ENCODE peak calls at places on chromosomes 13 and 19, in seven cellular contexts. E is SK-N-MC, Y is GM23338, W is transverse colon, Z is endothelial cell of umbilical vein, R is upper lobe of left lung, M is HL-60. P is an unnamed sample.

GRCh38 chr19:37654118-37654517 is 1.1 kb downstream of the ZFP30 start:
- DNase-seq in Z (no peak), W (no peak), Y (no peak), M (no peak), E (no peak), R (no peak), P (peak; percentile 12)

GRCh38 chr13:26019881-26020535 is 31.8 kb downstream of the SHISA2 start:
- DNase-seq in E (no peak), R (no peak), Z (peak; percentile 88), M (no peak), Y (no peak), W (no peak), P (no peak)

GRCh38 chr19:39563408-39563807 is 23.4 kb upstream of the EID2 start:
- DNase-seq in Y (peak; percentile 9), R (no peak), W (no peak), E (no peak), M (no peak), Z (no peak), P (peak; percentile 81)

GRCh38 chr13:32881792-32882175 is 134.4 kb upstream of the KL start:
- DNase-seq in M (no peak), Z (no peak), Y (no peak), W (no peak), R (no peak), E (no peak), P (no peak)

GRCh38 chr13:97627566-97627965 is 193.6 kb downstream of the RAP2A start:
- DNase-seq in R (no peak), Y (peak; percentile 42), M (no peak), E (no peak), Z (no peak), W (no peak), P (no peak)

GRCh38 chr13:91247768-91248167 is 99.7 kb upstream of the MIR17HG start:
- DNase-seq in M (no peak), Z (peak; percentile 33), W (no peak), R (no peak), Y (peak; percentile 34), E (peak; percentile 26), P (no peak)

GRCh38 chr13:27110056-27110746 is 61.4 kb downstream of the USP12 start:
- DNase-seq in W (no peak), R (no peak), Y (no peak), E (no peak), Z (no peak), M (no peak), P (no peak)

GRCh38 chr13:23921451-23921888 is 24.2 kb upstream of the C1QTNF9B start:
- DNase-seq in Y (peak; percentile 90), W (no peak), M (peak; percentile 1), E (peak; percentile 30), R (no peak), Z (peak; percentile 65), P (no peak)

GRCh38 chr13:51663980-51664957 is 80.0 kb downstream of the WDFY2 start:
- DNase-seq in Y (no peak), W (no peak), Z (no peak), E (no peak), M (no peak), R (no peak), P (no peak)

GRCh38 chr19:10995926-10996600 is 35.2 kb downstream of the SMARCA4 start:
- DNase-seq in Z (no peak), W (no peak), M (no peak), E (no peak), Y (no peak), R (no peak), P (no peak)

GRCh38 chr19:33883869-33884519 is 87.3 kb downstream of the KCTD15 start:
- DNase-seq in W (no peak), R (no peak), M (no peak), E (peak; percentile 32), Y (peak; percentile 85), Z (peak; percentile 93), P (no peak)

GRCh38 chr19:33737704-33738103 is 59.0 kb upstream of the KCTD15 start:
- DNase-seq in R (no peak), Y (no peak), E (no peak), M (no peak), W (no peak), Z (no peak), P (no peak)

GRCh38 chr19:47210689-47211316 is 20.2 kb downstream of the BBC3 start:
- DNase-seq in Y (peak; percentile 94), W (peak; percentile 86), Z (peak; percentile 91), R (peak; percentile 77), E (peak; percentile 57), M (peak; percentile 38), P (peak; percentile 73)

GRCh38 chr13:111058796-111059506 is 56.2 kb upstream of the ARHGEF7 start:
- DNase-seq in M (no peak), Z (no peak), Y (no peak), R (no peak), E (no peak), W (no peak), P (no peak)

GRCh38 chr13:40126301-40127085 is 471.0 kb downstream of the COG6 start:
- DNase-seq in E (no peak), Z (no peak), W (no peak), R (no peak), M (no peak), Y (no peak), P (no peak)

GRCh38 chr13:71801781-71802180 is 65.2 kb downstream of the DACH1 start:
- DNase-seq in R (no peak), M (no peak), Z (no peak), Y (no peak), W (no peak), E (no peak), P (no peak)

GRCh38 chr13:82654851-82655517 is 1227.3 kb downstream of the SLITRK1 start:
- DNase-seq in E (no peak), Y (no peak), Z (no peak), M (no peak), W (peak; percentile 15), R (peak; percentile 34), P (no peak)

GRCh38 chr19:56141416-56141992 is 417 bp downstream of the ZNF444 start:
- DNase-seq in Y (peak; percentile 55), E (no peak), W (peak; percentile 29), Z (no peak), M (no peak), R (no peak), P (no peak)

GRCh38 chr13:25207291-25207690 is 35.2 kb upstream of the AMER2 start:
- DNase-seq in E (no peak), Y (no peak), W (no peak), Z (no peak), R (no peak), M (no peak), P (no peak)

DNA sequence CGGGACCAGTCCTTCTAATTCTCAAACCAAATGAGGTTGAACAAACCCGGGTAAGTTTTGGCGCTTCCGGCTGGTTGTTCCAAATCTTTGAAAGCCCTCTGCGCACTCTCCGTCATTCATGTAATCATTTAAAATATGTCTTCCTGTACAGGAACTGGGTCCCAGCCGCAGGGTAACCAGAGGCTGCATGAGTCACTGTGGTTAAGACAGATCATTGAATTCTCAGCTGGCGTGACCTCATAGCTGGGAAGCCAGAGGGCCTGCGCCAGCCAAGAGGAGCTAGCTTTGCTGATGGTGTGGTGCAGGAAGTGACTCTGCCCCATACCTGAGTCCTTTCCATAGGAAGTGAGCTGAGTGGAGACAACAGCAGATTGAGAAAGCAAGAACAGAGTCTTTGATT is 135.2 kb downstream of the TSHZ3 start:
- DNase-seq in Y (no peak), M (peak; percentile 90), Z (peak; percentile 17), E (peak; percentile 91), W (peak; percentile 69), R (peak; percentile 75), P (peak; percentile 80)
- TF ChIP-seq POLR2AphosphoS5 in Y (no peak), M (peak; percentile 86), Z (no peak), E (no peak), W (no peak), R (no peak), P (no peak)

GRCh38 chr19:50213925-50214324 is 10.5 kb downstream of the MYH14 start:
- DNase-seq in R (no peak), M (no peak), Z (no peak), E (no peak), Y (no peak), W (no peak), P (no peak)

GRCh38 chr19:50221087-50221486 is 17.7 kb downstream of the MYH14 start:
- DNase-seq in R (no peak), M (no peak), W (no peak), E (no peak), Y (no peak), Z (no peak), P (no peak)

GRCh38 chr19:50210425-50210824 is 7.0 kb downstream of the MYH14 start:
- DNase-seq in E (no peak), R (no peak), W (no peak), Y (no peak), M (no peak), Z (no peak), P (no peak)

GRCh38 chr19:50214699-50215543 is 11.5 kb downstream of the MYH14 start:
- DNase-seq in W (peak; percentile 90), Z (no peak), Y (peak; percentile 63), M (no peak), E (no peak), R (peak; percentile 95), P (no peak)

DNA sequence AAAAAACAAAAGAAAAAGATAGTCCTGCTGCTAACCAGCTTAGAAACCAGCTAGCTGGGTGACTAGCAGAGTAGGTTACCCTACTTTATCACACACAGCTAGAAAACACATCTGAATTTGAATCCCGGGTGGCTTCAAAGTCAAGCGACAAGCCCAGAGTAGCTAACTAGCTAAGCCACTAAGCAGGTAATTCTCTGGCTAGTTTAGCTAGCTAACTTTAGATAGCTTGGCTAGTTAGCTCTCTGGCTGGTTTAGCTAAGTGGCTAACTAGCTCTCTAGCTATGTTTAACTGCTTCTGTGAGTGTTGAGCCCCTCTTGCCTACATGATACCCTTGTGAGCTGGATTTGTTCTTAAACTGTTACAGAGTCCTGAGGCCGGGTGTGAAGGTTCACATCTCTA is 12.4 kb downstream of the MYH14 start:
- DNase-seq in E (no peak), W (no peak), R (no peak), Y (no peak), M (no peak), Z (no peak), P (no peak)
- H3K27ac ChIP-seq in E (no peak overlapping the region), W (peak overlapping the region; percentile 74), R (peak overlapping the region; percentile 79), Y (no peak overlapping the region), M (no peak overlapping the region), Z (no peak overlapping the region), P (no peak overlapping the region)

DNA sequence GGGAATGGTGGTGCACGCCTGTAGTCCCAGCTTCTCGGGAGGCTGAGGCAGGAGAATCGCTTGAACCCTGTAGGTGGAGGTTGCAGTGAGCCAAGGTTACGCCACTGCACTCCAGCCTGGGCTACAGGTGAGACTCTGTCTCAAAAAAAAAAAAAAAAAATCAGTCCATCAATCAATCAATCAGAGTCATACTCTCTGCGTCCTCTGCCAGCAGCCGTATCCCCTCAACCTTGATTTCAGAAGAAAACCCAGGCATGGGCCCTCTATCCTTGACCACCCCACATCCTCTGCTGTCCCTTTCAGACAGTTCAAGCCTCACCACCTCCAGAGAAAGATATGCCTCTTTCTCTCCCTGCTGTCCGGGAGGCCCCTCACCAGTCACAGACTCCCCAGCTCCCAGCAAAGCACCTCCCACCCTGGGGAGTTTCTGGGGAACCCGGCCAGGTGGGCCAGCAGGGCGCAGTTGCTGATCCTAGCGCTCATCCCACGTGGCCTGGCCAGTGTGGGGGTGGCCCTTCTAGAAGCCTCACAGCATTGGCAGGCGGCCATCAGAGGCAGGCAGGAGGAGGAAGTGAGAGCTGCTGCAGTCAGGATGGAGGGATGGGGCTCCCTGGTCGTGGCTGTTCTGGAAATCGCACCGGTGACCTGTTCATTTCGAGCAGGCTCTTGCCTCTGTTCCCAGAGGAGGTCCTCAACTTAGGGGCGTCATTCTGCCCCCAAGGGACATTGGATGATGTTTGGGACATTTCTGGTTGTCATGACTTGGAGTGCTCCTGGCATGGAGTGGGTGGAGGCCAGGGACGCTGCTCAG is 10.2 kb upstream of the JSRP1 start:
- DNase-seq in E (no peak), Z (peak; percentile 78), R (peak; percentile 94), M (peak; percentile 74), W (peak; percentile 93), Y (no peak), P (no peak)
- TF ChIP-seq POLR2AphosphoS5 in E (no peak), Z (peak; percentile 65), R (peak; percentile 12), M (peak; percentile 85), W (peak; percentile 70), Y (no peak), P (no peak)

GRCh38 chr13:94595943-94596574 is at the start of gene TGDS:
- DNase-seq in Z (peak; percentile 85), E (peak; percentile 53), Y (peak; percentile 97), R (peak; percentile 96), M (peak; percentile 97), W (peak; percentile 95), P (peak; percentile 58)
- H3K27ac ChIP-seq in Z (peak within 1 kb of the TSS; percentile 37), E (peak within 1 kb of the TSS; percentile 55), Y (peak within 1 kb of the TSS; percentile 89), R (peak within 1 kb of the TSS; percentile 89), M (peak within 1 kb of the TSS; percentile 81), W (peak within 1 kb of the TSS; percentile 90), P (peak within 1 kb of the TSS; percentile 84)